ENCODE peak calls at places on chromosome 11, in nine cellular contexts. One of them, this sample, is unnamed.

GRCh38 chr11:70026726-70027125 is 51.4 kb upstream of the ANO1 start:
- DNase-seq in tibial nerve: no peak
- DNase-seq in NB4: no peak
- DNase-seq in K562: no peak
- DNase-seq in IMR-90: no peak
- DNase-seq in ovary: no peak
- DNase-seq in GM12878: no peak
- DNase-seq in body of pancreas: no peak
- DNase-seq in endothelial cell of umbilical vein: no peak
- DNase-seq in this sample: no peak

GRCh38 chr11:104946907-104947306 is 21.5 kb downstream of the CASP4 start:
- DNase-seq in tibial nerve: peak
- DNase-seq in NB4: peak
- DNase-seq in K562: peak
- DNase-seq in IMR-90: peak
- DNase-seq in ovary: no peak
- DNase-seq in GM12878: peak
- DNase-seq in body of pancreas: no peak
- DNase-seq in endothelial cell of umbilical vein: peak
- DNase-seq in this sample: no peak

GRCh38 chr11:59174664-59175033 is 2.7 kb downstream of the DTX4 start:
- DNase-seq in tibial nerve: no peak
- DNase-seq in NB4: no peak
- DNase-seq in K562: no peak
- DNase-seq in IMR-90: peak
- DNase-seq in ovary: peak
- DNase-seq in GM12878: no peak
- DNase-seq in body of pancreas: no peak
- DNase-seq in endothelial cell of umbilical vein: no peak
- DNase-seq in this sample: no peak

GRCh38 chr11:132410383-132410782 is 1040.0 kb downstream of the NTM start:
- DNase-seq in tibial nerve: no peak
- DNase-seq in NB4: no peak
- DNase-seq in K562: no peak
- DNase-seq in IMR-90: no peak
- DNase-seq in ovary: no peak
- DNase-seq in GM12878: no peak
- DNase-seq in body of pancreas: no peak
- DNase-seq in endothelial cell of umbilical vein: no peak
- DNase-seq in this sample: no peak

GRCh38 chr11:73425118-73425517 is 48.9 kb downstream of the RELT start:
- DNase-seq in tibial nerve: no peak
- DNase-seq in NB4: peak
- DNase-seq in K562: no peak
- DNase-seq in IMR-90: no peak
- DNase-seq in ovary: no peak
- DNase-seq in GM12878: no peak
- DNase-seq in body of pancreas: no peak
- DNase-seq in endothelial cell of umbilical vein: no peak
- DNase-seq in this sample: no peak

GRCh38 chr11:120973501-120973900 is 50.4 kb upstream of the TBCEL start:
- DNase-seq in tibial nerve: no peak
- DNase-seq in NB4: no peak
- DNase-seq in K562: no peak
- DNase-seq in IMR-90: no peak
- DNase-seq in ovary: no peak
- DNase-seq in GM12878: no peak
- DNase-seq in body of pancreas: no peak
- DNase-seq in endothelial cell of umbilical vein: no peak
- DNase-seq in this sample: no peak

GRCh38 chr11:111819161-111820058 is 52.0 kb downstream of the ALG9 start:
- DNase-seq in tibial nerve: no peak
- DNase-seq in NB4: peak
- DNase-seq in K562: no peak
- DNase-seq in IMR-90: peak
- DNase-seq in ovary: no peak
- DNase-seq in GM12878: no peak
- DNase-seq in body of pancreas: peak
- DNase-seq in endothelial cell of umbilical vein: peak
- DNase-seq in this sample: no peak

GRCh38 chr11:70894566-70894965 is 357.8 kb downstream of the SHANK2 start:
- DNase-seq in tibial nerve: no peak
- DNase-seq in NB4: no peak
- DNase-seq in K562: no peak
- DNase-seq in IMR-90: no peak
- DNase-seq in ovary: no peak
- DNase-seq in GM12878: no peak
- DNase-seq in body of pancreas: no peak
- DNase-seq in endothelial cell of umbilical vein: no peak
- DNase-seq in this sample: no peak

GRCh38 chr11:26134481-26135355 is 197.2 kb upstream of the ANO3 start:
- DNase-seq in tibial nerve: no peak
- DNase-seq in NB4: peak
- DNase-seq in K562: no peak
- DNase-seq in IMR-90: peak
- DNase-seq in ovary: no peak
- DNase-seq in GM12878: no peak
- DNase-seq in body of pancreas: no peak
- DNase-seq in endothelial cell of umbilical vein: peak
- DNase-seq in this sample: no peak

GRCh38 chr11:69210660-69211035 is 54.9 kb downstream of the SMIM38 start:
- DNase-seq in tibial nerve: no peak
- DNase-seq in NB4: no peak
- DNase-seq in K562: no peak
- DNase-seq in IMR-90: no peak
- DNase-seq in ovary: no peak
- DNase-seq in GM12878: no peak
- DNase-seq in body of pancreas: no peak
- DNase-seq in endothelial cell of umbilical vein: no peak
- DNase-seq in this sample: no peak

GRCh38 chr11:10645212-10645795 is 48.3 kb downstream of the IRAG1 start:
- DNase-seq in tibial nerve: no peak
- DNase-seq in NB4: no peak
- DNase-seq in K562: no peak
- DNase-seq in IMR-90: no peak
- DNase-seq in ovary: no peak
- DNase-seq in GM12878: no peak
- DNase-seq in body of pancreas: no peak
- DNase-seq in endothelial cell of umbilical vein: peak
- DNase-seq in this sample: no peak

GRCh38 chr11:76768091-76769047 is 14.8 kb upstream of the TSKU start:
- DNase-seq in tibial nerve: no peak
- DNase-seq in NB4: peak
- DNase-seq in K562: no peak
- DNase-seq in IMR-90: no peak
- DNase-seq in ovary: no peak
- DNase-seq in GM12878: no peak
- DNase-seq in body of pancreas: peak
- DNase-seq in endothelial cell of umbilical vein: peak
- DNase-seq in this sample: no peak

GRCh38 chr11:126853732-126854131 is 146.8 kb downstream of the KIRREL3 start:
- DNase-seq in tibial nerve: no peak
- DNase-seq in NB4: no peak
- DNase-seq in K562: no peak
- DNase-seq in IMR-90: peak
- DNase-seq in ovary: no peak
- DNase-seq in GM12878: no peak
- DNase-seq in body of pancreas: no peak
- DNase-seq in endothelial cell of umbilical vein: no peak
- DNase-seq in this sample: no peak

GRCh38 chr11:47552581-47553416 is at the start of gene CELF1:
- DNase-seq in tibial nerve: peak
- DNase-seq in NB4: peak
- DNase-seq in K562: peak
- DNase-seq in IMR-90: peak
- DNase-seq in ovary: peak
- DNase-seq in GM12878: peak
- DNase-seq in body of pancreas: peak
- DNase-seq in endothelial cell of umbilical vein: peak
- DNase-seq in this sample: peak
- TF ChIP-seq POLR2A in tibial nerve: peak
- TF ChIP-seq POLR2A in NB4: peak
- TF ChIP-seq POLR2A in K562: peak
- TF ChIP-seq POLR2A in IMR-90: peak
- TF ChIP-seq POLR2A in ovary: peak
- TF ChIP-seq POLR2A in GM12878: peak
- TF ChIP-seq POLR2A in body of pancreas: peak
- TF ChIP-seq POLR2A in endothelial cell of umbilical vein: peak
- TF ChIP-seq POLR2A in this sample: no peak

DNA sequence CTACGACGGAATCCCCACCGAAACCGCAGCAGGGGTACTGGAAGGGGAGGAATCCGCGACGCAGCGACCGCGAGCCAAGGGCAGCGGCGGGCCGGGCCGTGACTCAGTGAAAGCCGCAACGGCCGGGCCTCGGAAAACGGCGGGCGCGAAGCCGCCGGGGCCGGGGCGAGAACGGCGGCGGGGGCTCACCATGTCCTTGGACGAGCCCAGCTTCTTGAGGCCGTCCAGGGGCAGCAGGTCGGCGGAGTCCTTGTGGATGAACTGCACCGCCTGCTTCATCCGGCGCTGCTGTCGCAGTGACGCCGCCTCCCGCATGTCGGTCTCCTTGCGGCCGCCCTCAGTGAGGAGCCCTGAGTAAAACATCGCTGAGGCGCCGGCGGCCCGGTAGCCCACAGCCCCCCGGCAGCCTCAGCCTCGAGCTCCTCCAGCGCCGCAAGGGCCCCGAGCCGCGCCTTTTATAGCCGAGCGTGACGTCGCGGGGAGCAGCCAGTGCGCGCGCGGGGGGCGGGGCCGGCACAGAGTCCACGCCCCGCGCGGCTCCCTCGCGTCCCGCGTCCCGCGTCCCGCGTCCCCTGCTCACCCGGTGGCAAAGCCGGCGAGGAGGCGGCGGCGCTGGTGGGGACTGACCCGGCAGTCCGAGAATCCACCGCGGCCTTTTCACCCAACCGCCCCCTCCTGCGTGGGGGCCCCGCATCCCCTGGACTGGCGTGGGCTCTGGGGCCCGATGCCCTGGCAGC is at the start of gene NRIP3:
- DNase-seq in tibial nerve: peak
- DNase-seq in NB4: peak
- DNase-seq in K562: peak
- DNase-seq in IMR-90: peak
- DNase-seq in ovary: peak
- DNase-seq in GM12878: no peak
- DNase-seq in body of pancreas: peak
- DNase-seq in endothelial cell of umbilical vein: peak
- DNase-seq in this sample: peak
- TF ChIP-seq POLR2A in tibial nerve: peak
- TF ChIP-seq POLR2A in NB4: no peak
- TF ChIP-seq POLR2A in K562: peak
- TF ChIP-seq POLR2A in IMR-90: peak
- TF ChIP-seq POLR2A in ovary: no peak
- TF ChIP-seq POLR2A in GM12878: peak
- TF ChIP-seq POLR2A in body of pancreas: peak
- TF ChIP-seq POLR2A in endothelial cell of umbilical vein: peak
- TF ChIP-seq POLR2A in this sample: no peak

GRCh38 chr11:17207317-17208256 is at the start of gene PIK3C2A:
- DNase-seq in tibial nerve: peak
- DNase-seq in NB4: peak
- DNase-seq in K562: peak
- DNase-seq in IMR-90: peak
- DNase-seq in ovary: peak
- DNase-seq in GM12878: peak
- DNase-seq in body of pancreas: peak
- DNase-seq in endothelial cell of umbilical vein: peak
- DNase-seq in this sample: peak
- TF ChIP-seq POLR2A in tibial nerve: peak
- TF ChIP-seq POLR2A in NB4: peak
- TF ChIP-seq POLR2A in K562: peak
- TF ChIP-seq POLR2A in IMR-90: peak
- TF ChIP-seq POLR2A in ovary: peak
- TF ChIP-seq POLR2A in GM12878: peak
- TF ChIP-seq POLR2A in body of pancreas: peak
- TF ChIP-seq POLR2A in endothelial cell of umbilical vein: peak
- TF ChIP-seq POLR2A in this sample: peak

DNA sequence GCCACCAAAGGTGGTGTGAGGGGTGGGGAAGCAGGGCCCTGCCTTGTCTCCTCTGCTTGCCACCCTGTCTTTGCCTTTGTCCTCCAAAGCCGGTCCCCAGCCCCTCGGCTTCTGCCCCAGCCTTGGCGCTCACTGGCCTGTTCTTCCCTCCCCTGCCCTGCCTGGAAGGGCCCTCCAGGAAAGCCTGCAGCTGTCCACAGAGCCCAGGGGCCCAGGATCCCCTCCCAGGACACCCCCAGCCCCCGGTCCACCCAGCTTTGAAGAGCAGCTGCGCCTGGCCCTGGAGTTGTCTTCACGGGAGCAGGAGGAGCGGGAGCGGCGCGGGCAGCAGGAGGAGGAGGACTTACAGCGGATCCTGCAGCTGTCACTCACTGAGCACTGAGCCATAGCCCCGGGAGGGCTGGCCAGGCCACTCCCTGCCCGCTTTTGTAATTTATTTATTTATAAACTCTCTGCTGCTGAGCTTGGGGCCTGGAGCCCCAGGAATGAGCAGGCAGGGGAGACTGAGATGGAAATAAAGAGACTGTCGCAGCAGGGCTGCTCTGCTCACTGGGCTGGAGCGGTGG is 1.3 kb upstream of the SSH3 start:
- DNase-seq in tibial nerve: no peak
- DNase-seq in NB4: peak
- DNase-seq in K562: no peak
- DNase-seq in IMR-90: peak
- DNase-seq in ovary: peak
- DNase-seq in GM12878: no peak
- DNase-seq in body of pancreas: peak
- DNase-seq in endothelial cell of umbilical vein: no peak
- DNase-seq in this sample: no peak
- TF ChIP-seq POLR2A in tibial nerve: no peak
- TF ChIP-seq POLR2A in NB4: peak
- TF ChIP-seq POLR2A in K562: no peak
- TF ChIP-seq POLR2A in IMR-90: no peak
- TF ChIP-seq POLR2A in ovary: no peak
- TF ChIP-seq POLR2A in GM12878: no peak
- TF ChIP-seq POLR2A in body of pancreas: no peak
- TF ChIP-seq POLR2A in endothelial cell of umbilical vein: no peak
- TF ChIP-seq POLR2A in this sample: no peak

GRCh38 chr11:64305075-64305690 is at the start of gene ESRRA:
- DNase-seq in tibial nerve: peak
- DNase-seq in NB4: peak
- DNase-seq in K562: peak
- DNase-seq in IMR-90: peak
- DNase-seq in ovary: peak
- DNase-seq in GM12878: peak
- DNase-seq in body of pancreas: peak
- DNase-seq in endothelial cell of umbilical vein: peak
- DNase-seq in this sample: peak
- TF ChIP-seq POLR2A in tibial nerve: no peak
- TF ChIP-seq POLR2A in NB4: peak
- TF ChIP-seq POLR2A in K562: no peak
- TF ChIP-seq POLR2A in IMR-90: peak
- TF ChIP-seq POLR2A in ovary: no peak
- TF ChIP-seq POLR2A in GM12878: peak
- TF ChIP-seq POLR2A in body of pancreas: peak
- TF ChIP-seq POLR2A in endothelial cell of umbilical vein: no peak
- TF ChIP-seq POLR2A in this sample: no peak

GRCh38 chr11:114087028-114087427 is 27.5 kb downstream of the ZBTB16 start:
- DNase-seq in tibial nerve: no peak
- DNase-seq in NB4: peak
- DNase-seq in K562: no peak
- DNase-seq in IMR-90: no peak
- DNase-seq in ovary: no peak
- DNase-seq in GM12878: no peak
- DNase-seq in body of pancreas: no peak
- DNase-seq in endothelial cell of umbilical vein: no peak
- DNase-seq in this sample: no peak
- TF ChIP-seq POLR2A in tibial nerve: no peak
- TF ChIP-seq POLR2A in NB4: no peak
- TF ChIP-seq POLR2A in K562: no peak
- TF ChIP-seq POLR2A in IMR-90: no peak
- TF ChIP-seq POLR2A in ovary: no peak
- TF ChIP-seq POLR2A in GM12878: no peak
- TF ChIP-seq POLR2A in body of pancreas: no peak
- TF ChIP-seq POLR2A in endothelial cell of umbilical vein: no peak
- TF ChIP-seq POLR2A in this sample: no peak

GRCh38 chr11:65977621-65978390 is 16.3 kb downstream of the SART1 start:
- DNase-seq in tibial nerve: no peak
- DNase-seq in NB4: no peak
- DNase-seq in K562: no peak
- DNase-seq in IMR-90: no peak
- DNase-seq in ovary: no peak
- DNase-seq in GM12878: no peak
- DNase-seq in body of pancreas: no peak
- DNase-seq in endothelial cell of umbilical vein: no peak
- DNase-seq in this sample: no peak
- TF ChIP-seq POLR2A in tibial nerve: no peak
- TF ChIP-seq POLR2A in NB4: no peak
- TF ChIP-seq POLR2A in K562: no peak
- TF ChIP-seq POLR2A in IMR-90: no peak
- TF ChIP-seq POLR2A in ovary: no peak
- TF ChIP-seq POLR2A in GM12878: no peak
- TF ChIP-seq POLR2A in body of pancreas: no peak
- TF ChIP-seq POLR2A in endothelial cell of umbilical vein: no peak
- TF ChIP-seq POLR2A in this sample: no peak